ENCODE peak calls at places on chromosomes 4 and X, in four cellular contexts. X is T-cell, U is NCI-H2081, D is NCI-H2227 treated with DMSO at 0.1 percent for 48 hours. S is an unnamed sample.

GRCh38 chr4:163988921-163989320 is 494.4 kb downstream of the TMA16 start:
- DNase-seq in X (no peak), U (peak), D (no peak), S (no peak)

GRCh38 chr4:141028024-141028529 is 105.2 kb downstream of the RNF150 start:
- DNase-seq in X (no peak), D (no peak), U (peak), S (no peak)

GRCh38 chr4:47876310-47876709 is 38.1 kb downstream of the NFXL1 start:
- DNase-seq in D (no peak), U (no peak), X (no peak), S (no peak)

GRCh38 chr4:3442959-3443749 is 1.4 kb downstream of the HGFAC start:
- DNase-seq in X (peak), D (no peak), U (peak), S (peak)

GRCh38 chr4:158845166-158846041 is 76.6 kb downstream of the FNIP2 start:
- DNase-seq in D (no peak), U (no peak), X (no peak), S (no peak)

GRCh38 chr4:137076908-137077307 is 455.4 kb downstream of the PCDH18 start:
- DNase-seq in X (no peak), D (no peak), U (no peak), S (no peak)

GRCh38 chrX:53859890-53860289 is 173.4 kb upstream of the HUWE1 start:
- DNase-seq in D (no peak), X (no peak), U (no peak), S (no peak)

GRCh38 chrX:2495595-2495994 is 5.2 kb downstream of the DHRSX start:
- DNase-seq in D (no peak), X (no peak), U (no peak), S (no peak)

GRCh38 chrX:71301195-71301924 is at the start of gene ITGB1BP2:
- DNase-seq in D (peak), U (no peak), X (no peak), S (no peak)

GRCh38 chr4:8269535-8270417 is at the start of gene HTRA3:
- DNase-seq in U (peak), X (no peak), D (peak), S (no peak)

GRCh38 chr4:128225148-128225547 is 62.5 kb downstream of the PGRMC2 start:
- DNase-seq in X (no peak), U (no peak), D (no peak), S (no peak)

GRCh38 chr4:108287834-108288413 is 119.2 kb upstream of the LEF1 start:
- DNase-seq in X (no peak), U (peak), D (no peak), S (peak)

GRCh38 chr4:119897260-119897659 is 169.4 kb downstream of the MAD2L1 start:
- DNase-seq in D (no peak), X (no peak), U (peak), S (no peak)

GRCh38 chrX:134746379-134746723 is 88.1 kb upstream of the PLAC1 start:
- DNase-seq in X (no peak), U (no peak), D (no peak), S (no peak)

GRCh38 chrX:129638917-129639316 is 15.8 kb downstream of the APLN start:
- DNase-seq in X (no peak), U (no peak), D (no peak), S (no peak)

GRCh38 chr4:7210818-7211217 is 18.5 kb downstream of the SORCS2 start:
- DNase-seq in U (no peak), X (no peak), D (no peak), S (no peak)

GRCh38 chr4:174222266-174222872 is 61.1 kb downstream of the FBXO8 start:
- DNase-seq in D (no peak), U (peak), X (no peak), S (peak)

GRCh38 chr4:53194727-53195126 is 171.1 kb downstream of the SCFD2 start:
- DNase-seq in U (no peak), D (no peak), X (no peak), S (no peak)

GRCh38 chrX:101287402-101287801 is 3.7 kb downstream of the TAF7L start:
- DNase-seq in U (peak), X (no peak), D (peak), S (peak)

GRCh38 chr4:126957555-126958440 is 675.0 kb upstream of the INTU start:
- DNase-seq in U (no peak), D (no peak), X (no peak), S (no peak)

GRCh38 chr4:48388504-48389154 is 47.3 kb downstream of the SLAIN2 start:
- DNase-seq in U (no peak), X (no peak), D (no peak), S (no peak)

GRCh38 chrX:123036401-123036800 is 147.7 kb upstream of the GRIA3 start:
- DNase-seq in X (no peak), U (no peak), D (no peak), S (no peak)

GRCh38 chrX:87525771-87526229 is 8.2 kb downstream of the KLHL4 start:
- DNase-seq in D (no peak), X (no peak), U (no peak), S (no peak)

GRCh38 chr4:118331352-118331751 is 21.5 kb downstream of the PRSS12 start:
- DNase-seq in U (no peak), X (no peak), D (no peak), S (no peak)

GRCh38 chrX:151776113-151776790 is 41.7 kb downstream of the CNGA2 start:
- DNase-seq in U (no peak), X (no peak), D (no peak), S (no peak)

GRCh38 chr4:111556861-111557260 is 588.4 kb upstream of the FAM241A start:
- DNase-seq in X (no peak), D (no peak), U (no peak), S (no peak)

GRCh38 chr4:108255203-108255747 is 86.5 kb upstream of the LEF1 start:
- DNase-seq in X (no peak), D (no peak), U (no peak), S (no peak)

GRCh38 chr4:38284294-38285045 is 324.3 kb downstream of the PTTG2 start:
- DNase-seq in D (no peak), X (no peak), U (no peak), S (no peak)

GRCh38 chrX:39204945-39205344 is 403.7 kb downstream of the MID1IP1 start:
- DNase-seq in U (no peak), D (no peak), X (no peak), S (no peak)

GRCh38 chr4:98945297-98945850 is 16.4 kb upstream of the EIF4E start:
- DNase-seq in X (no peak), D (no peak), U (no peak), S (no peak)

GRCh38 chrX:123803331-123803983 is 56.4 kb upstream of the XIAP start:
- DNase-seq in X (peak), D (peak), U (peak), S (peak)